ENCODE peak calls at places on chromosomes 11 and 22, in four cellular contexts. G is left ventricle myocardium inferior, Y is HuH-7, M is hypothalamus. Z is an unnamed sample.

GRCh38 chr11:73625690-73626318 is 20.6 kb upstream of the PLEKHB1 start:
- DNase-seq in G (peak; percentile 61), Y (peak; percentile 73), M (peak; percentile 56), Z (peak; percentile 83)

GRCh38 chr11:117418685-117419084 is 91.0 kb downstream of the CEP164 start:
- DNase-seq in G (no peak), Y (no peak), M (no peak), Z (no peak)

GRCh38 chr22:23565288-23565941 is 14.7 kb downstream of the IGLL1 start:
- DNase-seq in G (no peak), Y (peak; percentile 68), M (no peak), Z (no peak)

GRCh38 chr11:99773646-99774045 is 752.9 kb downstream of the CNTN5 start:
- DNase-seq in G (no peak), Y (no peak), M (no peak), Z (no peak)

GRCh38 chr11:43327987-43328386 is 16.2 kb downstream of the API5 start:
- DNase-seq in G (no peak), Y (no peak), M (no peak), Z (no peak)

GRCh38 chr22:29683536-29683935 is 36.3 kb upstream of the CABP7 start:
- DNase-seq in G (no peak), Y (no peak), M (no peak), Z (no peak)

GRCh38 chr22:30882974-30883533 is 85.5 kb downstream of the MORC2 start:
- DNase-seq in G (no peak), Y (no peak), M (no peak), Z (no peak)

GRCh38 chr11:2916114-2916891 is 12.9 kb downstream of the PHLDA2 start:
- DNase-seq in G (no peak), Y (no peak), M (no peak), Z (no peak)

GRCh38 chr11:67581469-67581868 is 2.1 kb upstream of the GSTP1 start:
- DNase-seq in G (no peak), Y (no peak), M (no peak), Z (no peak)

GRCh38 chr22:19805821-19806212 is 45.2 kb downstream of the TBX1 start:
- DNase-seq in G (peak; percentile 9), Y (no peak), M (no peak), Z (no peak)